ENCODE peak calls at places on chromosomes 4 and X, in seven cellular contexts. One of them, this sample, is unnamed.

GRCh38 chr4:5084911-5085475 is 33.7 kb downstream of the STK32B start:
- DNase-seq in cardiac fibroblast: no peak
- DNase-seq in GF-D8: no peak
- DNase-seq in uterus: no peak
- DNase-seq in neural crest cell: no peak
- DNase-seq in WTC11: no peak
- DNase-seq in RWPE1: no peak
- DNase-seq in this sample: no peak

GRCh38 chrX:125004799-125005198 is 314.9 kb upstream of the TEX13C start:
- DNase-seq in cardiac fibroblast: no peak
- DNase-seq in GF-D8: no peak
- DNase-seq in uterus: no peak
- DNase-seq in neural crest cell: no peak
- DNase-seq in WTC11: no peak
- DNase-seq in RWPE1: peak
- DNase-seq in this sample: no peak

GRCh38 chr4:149311076-149311475 is 504.6 kb downstream of the IQCM start:
- DNase-seq in cardiac fibroblast: peak
- DNase-seq in GF-D8: no peak
- DNase-seq in uterus: no peak
- DNase-seq in neural crest cell: no peak
- DNase-seq in WTC11: no peak
- DNase-seq in RWPE1: no peak
- DNase-seq in this sample: no peak

GRCh38 chr4:153467897-153468262 is 1.7 kb downstream of the TMEM131L start:
- DNase-seq in cardiac fibroblast: peak
- DNase-seq in GF-D8: no peak
- DNase-seq in uterus: no peak
- DNase-seq in neural crest cell: no peak
- DNase-seq in WTC11: no peak
- DNase-seq in RWPE1: no peak
- DNase-seq in this sample: no peak

GRCh38 chrX:108527724-108528123 is 88.1 kb downstream of the COL4A5 start:
- DNase-seq in cardiac fibroblast: no peak
- DNase-seq in GF-D8: no peak
- DNase-seq in uterus: no peak
- DNase-seq in neural crest cell: no peak
- DNase-seq in WTC11: no peak
- DNase-seq in RWPE1: no peak
- DNase-seq in this sample: no peak

GRCh38 chr4:57187241-57187640 is 77.1 kb upstream of the IGFBP7 start:
- DNase-seq in cardiac fibroblast: peak
- DNase-seq in GF-D8: no peak
- DNase-seq in uterus: no peak
- DNase-seq in neural crest cell: no peak
- DNase-seq in WTC11: no peak
- DNase-seq in RWPE1: peak
- DNase-seq in this sample: no peak

GRCh38 chrX:67961516-67961915 is 417.7 kb downstream of the AR start:
- DNase-seq in cardiac fibroblast: no peak
- DNase-seq in GF-D8: no peak
- DNase-seq in uterus: no peak
- DNase-seq in neural crest cell: no peak
- DNase-seq in WTC11: no peak
- DNase-seq in RWPE1: no peak
- DNase-seq in this sample: no peak

GRCh38 chr4:151045907-151046306 is 30.8 kb upstream of the LRBA start:
- DNase-seq in cardiac fibroblast: no peak
- DNase-seq in GF-D8: no peak
- DNase-seq in uterus: no peak
- DNase-seq in neural crest cell: no peak
- DNase-seq in WTC11: peak
- DNase-seq in RWPE1: no peak
- DNase-seq in this sample: no peak

GRCh38 chr4:182089326-182089725 is 153.9 kb upstream of the TENM3 start:
- DNase-seq in cardiac fibroblast: no peak
- DNase-seq in GF-D8: no peak
- DNase-seq in uterus: no peak
- DNase-seq in neural crest cell: no peak
- DNase-seq in WTC11: peak
- DNase-seq in RWPE1: no peak
- DNase-seq in this sample: peak

GRCh38 chr4:146346276-146346675 is 131.9 kb downstream of the REELD1 start:
- DNase-seq in cardiac fibroblast: no peak
- DNase-seq in GF-D8: no peak
- DNase-seq in uterus: no peak
- DNase-seq in neural crest cell: no peak
- DNase-seq in WTC11: no peak
- DNase-seq in RWPE1: no peak
- DNase-seq in this sample: no peak

This sample was measured in glutamatergic neuron.